ENCODE peak calls at places on chromosomes 11 and 22, in eight cellular contexts. S, P, Y, Q, B, O, J and D are unnamed samples.

GRCh38 chr22:21712751-21713427 is 22.7 kb downstream of the YPEL1 start:
- DNase-seq in S (peak; percentile 80), P (peak; percentile 75), Y (peak; percentile 61), Q (peak; percentile 86), B (peak; percentile 32), O (peak; percentile 69), J (peak; percentile 83), D (peak; percentile 71)

GRCh38 chr11:28619870-28620540 is 511.8 kb downstream of the METTL15 start:
- DNase-seq in S (no peak), P (no peak), Y (peak; percentile 87), Q (peak; percentile 19), B (no peak), O (no peak), J (peak; percentile 12), D (no peak)

GRCh38 chr11:130037881-130038601 is 31.7 kb upstream of the APLP2 start:
- DNase-seq in S (peak; percentile 73), P (no peak), Y (peak; percentile 65), Q (peak; percentile 63), B (no peak), O (no peak), J (peak; percentile 5), D (no peak)

GRCh38 chr11:59186130-59186594 is 14.2 kb downstream of the DTX4 start:
- DNase-seq in S (peak; percentile 62), P (no peak), Y (no peak), Q (peak; percentile 25), B (no peak), O (peak; percentile 73), J (no peak), D (no peak)

GRCh38 chr11:65262775-65263174 is 1.0 kb downstream of the POLA2 start:
- DNase-seq in S (no peak), P (peak; percentile 40), Y (no peak), Q (no peak), B (no peak), O (no peak), J (no peak), D (no peak)

GRCh38 chr22:28015676-28016601 is 96.9 kb upstream of the PITPNB start:
- DNase-seq in S (peak; percentile 57), P (no peak), Y (no peak), Q (peak; percentile 45), B (no peak), O (no peak), J (peak; percentile 17), D (peak; percentile 19)

GRCh38 chr11:126310229-126310991 is 6.5 kb downstream of the DCPS start:
- DNase-seq in S (peak; percentile 88), P (peak; percentile 64), Y (peak; percentile 44), Q (peak; percentile 85), B (no peak), O (peak; percentile 74), J (peak; percentile 85), D (peak; percentile 75)

GRCh38 chr11:3905080-3905953 is 49.9 kb downstream of the STIM1 start:
- DNase-seq in S (peak; percentile 6), P (peak; percentile 44), Y (peak; percentile 82), Q (peak; percentile 96), B (peak; percentile 96), O (peak; percentile 34), J (peak; percentile 86), D (peak; percentile 38)

GRCh38 chr11:26076591-26076990 is 255.3 kb upstream of the ANO3 start:
- DNase-seq in S (no peak), P (no peak), Y (no peak), Q (no peak), B (no peak), O (no peak), J (no peak), D (no peak)

GRCh38 chr22:46561435-46561905 is 24.1 kb upstream of the CELSR1 start:
- DNase-seq in S (peak; percentile 57), P (no peak), Y (no peak), Q (no peak), B (no peak), O (no peak), J (no peak), D (no peak)

GRCh38 chr22:18929459-18929858 is 6.6 kb downstream of the PRODH start:
- DNase-seq in S (no peak), P (no peak), Y (no peak), Q (no peak), B (no peak), O (no peak), J (no peak), D (peak; percentile 73)

GRCh38 chr11:91244921-91245320 is 979.7 kb upstream of the FAT3 start:
- DNase-seq in S (no peak), P (no peak), Y (no peak), Q (no peak), B (no peak), O (no peak), J (no peak), D (no peak)

GRCh38 chr22:19882446-19883381 is 28.0 kb upstream of the GNB1L start:
- DNase-seq in S (no peak), P (no peak), Y (no peak), Q (no peak), B (no peak), O (no peak), J (no peak), D (peak; percentile 15)

GRCh38 chr11:69005631-69006368 is 7.2 kb downstream of the MRGPRF start:
- DNase-seq in S (no peak), P (no peak), Y (no peak), Q (no peak), B (no peak), O (no peak), J (no peak), D (no peak)

DNA sequence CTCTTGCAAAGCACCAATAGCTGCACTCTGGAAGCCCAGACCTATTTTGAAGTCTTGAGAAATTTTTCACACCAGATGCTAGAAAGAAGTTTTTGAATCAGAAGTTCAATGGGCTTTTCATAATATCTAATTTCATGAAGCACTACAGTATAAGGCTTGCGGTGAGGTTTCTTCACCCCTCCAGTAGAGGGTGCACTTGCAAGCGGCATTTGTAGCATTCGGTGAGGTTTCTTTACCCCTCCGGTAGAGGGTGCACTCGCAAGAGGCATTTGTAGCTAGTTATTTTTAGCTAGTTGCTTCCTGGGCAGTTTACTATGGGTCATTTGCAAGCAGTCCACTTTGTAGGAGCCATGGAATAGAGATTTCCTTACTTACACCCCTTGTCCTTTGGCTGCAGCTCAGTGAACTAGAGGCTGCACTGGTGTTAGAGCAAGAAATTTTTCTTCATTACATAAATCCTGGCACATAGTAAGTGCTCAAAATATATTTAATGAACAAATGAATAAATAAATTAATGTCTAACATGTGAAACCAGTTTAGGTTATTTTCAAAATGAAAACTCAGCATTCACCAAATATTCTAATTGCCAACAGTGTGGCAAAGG is 7.8 kb upstream of the NOX4 start:
- DNase-seq in S (no peak), P (no peak), Y (no peak), Q (no peak), B (no peak), O (no peak), J (no peak), D (no peak)
- TF ChIP-seq CTCF in S (peak; percentile 46), P (no peak), Y (peak; percentile 53), Q (peak; percentile 10), B (no peak), O (peak; percentile 43), J (peak; percentile 5), D (no peak)

DNA sequence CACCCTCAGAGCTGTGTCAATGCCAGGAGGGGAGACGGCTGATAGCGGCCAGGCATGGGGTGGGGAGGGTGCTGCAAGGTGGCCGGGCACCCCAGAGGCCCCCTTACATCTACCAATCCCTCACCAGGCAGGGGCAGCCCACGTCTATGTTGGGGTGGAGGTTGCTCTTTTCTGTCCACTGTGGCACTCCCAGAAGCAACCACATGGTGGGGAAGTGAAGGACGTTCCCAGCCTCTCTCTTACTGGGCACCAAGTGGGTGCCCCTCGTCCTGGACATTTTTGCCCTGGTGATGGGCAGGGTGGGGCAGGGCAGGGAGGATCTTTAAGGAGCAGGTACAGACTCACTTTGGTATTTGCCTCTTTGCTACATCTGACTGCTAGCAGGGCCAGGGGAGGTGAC is 47.5 kb downstream of the NECTIN1 start:
- DNase-seq in S (no peak), P (no peak), Y (no peak), Q (no peak), B (no peak), O (no peak), J (no peak), D (no peak)
- TF ChIP-seq CTCF in S (peak; percentile 30), P (no peak), Y (peak; percentile 53), Q (peak; percentile 15), B (peak; percentile 18), O (peak; percentile 5), J (peak; percentile 17), D (no peak)

GRCh38 chr11:24589064-24589463 is 92.2 kb downstream of the LUZP2 start:
- DNase-seq in S (no peak), P (no peak), Y (no peak), Q (no peak), B (no peak), O (no peak), J (no peak), D (no peak)

GRCh38 chr11:24593332-24593731 is 96.5 kb downstream of the LUZP2 start:
- DNase-seq in S (no peak), P (no peak), Y (peak; percentile 40), Q (no peak), B (no peak), O (no peak), J (peak; percentile 17), D (peak; percentile 30)

GRCh38 chr11:24587655-24588054 is 90.8 kb downstream of the LUZP2 start:
- DNase-seq in S (no peak), P (no peak), Y (peak; percentile 9), Q (peak; percentile 12), B (no peak), O (no peak), J (no peak), D (no peak)

GRCh38 chr11:24588075-24588474 is 91.2 kb downstream of the LUZP2 start:
- DNase-seq in S (no peak), P (no peak), Y (peak; percentile 70), Q (peak; percentile 17), B (no peak), O (no peak), J (peak; percentile 10), D (no peak)

GRCh38 chr11:24592342-24592741 is 95.5 kb downstream of the LUZP2 start:
- DNase-seq in S (no peak), P (no peak), Y (no peak), Q (no peak), B (no peak), O (no peak), J (no peak), D (no peak)
- TF ChIP-seq CTCF in S (no peak), P (no peak), Y (no peak), Q (no peak), B (no peak), O (no peak), J (no peak), D (no peak)

GRCh38 chr11:64180871-64181270 is 5.1 kb upstream of the STIP1 start:
- DNase-seq in S (no peak), P (no peak), Y (no peak), Q (no peak), B (no peak), O (no peak), J (no peak), D (no peak)

GRCh38 chr11:64181506-64182411 is 4.2 kb upstream of the STIP1 start:
- DNase-seq in S (peak; percentile 74), P (peak; percentile 56), Y (peak; percentile 80), Q (peak; percentile 93), B (peak; percentile 73), O (peak; percentile 93), J (peak; percentile 93), D (peak; percentile 97)

GRCh38 chr11:64183890-64184289 is 2.1 kb upstream of the STIP1 start:
- DNase-seq in S (no peak), P (no peak), Y (no peak), Q (no peak), B (no peak), O (no peak), J (no peak), D (no peak)

GRCh38 chr11:64186205-64187165 is 514 bp downstream of the STIP1 start:
- DNase-seq in S (peak; percentile 32), P (no peak), Y (peak; percentile 28), Q (no peak), B (no peak), O (no peak), J (no peak), D (no peak)

GRCh38 chr11:64185323-64186204 is at the start of gene STIP1:
- DNase-seq in S (peak; percentile 100), P (peak; percentile 99), Y (peak; percentile 100), Q (peak; percentile 100), B (peak; percentile 100), O (peak; percentile 99), J (peak; percentile 100), D (peak; percentile 99)
- TF ChIP-seq CTCF in S (peak; percentile 51), P (peak; percentile 37), Y (peak; percentile 74), Q (peak; percentile 48), B (peak; percentile 61), O (peak; percentile 55), J (peak; percentile 53), D (peak; percentile 47)